ENCODE peak calls at places on chromosomes 13 and 19, in nine cellular contexts. N is stomach, L is K562, W is upper lobe of left lung, F is transverse colon, M is HepG2, A is suprapubic skin, E is H1, X is SK-N-SH. I is an unnamed sample.

GRCh38 chr13:21529102-21529893 is 70.2 kb upstream of the ZDHHC20 start:
- DNase-seq in N (no peak), L (no peak), W (no peak), F (no peak), M (no peak), A (no peak), E (no peak), X (no peak), I (no peak)

GRCh38 chr19:3653865-3654513 is 27.4 kb upstream of the CACTIN start:
- DNase-seq in N (no peak), L (peak), W (no peak), F (no peak), M (no peak), A (no peak), E (no peak), X (no peak), I (no peak)

GRCh38 chr19:12665281-12665573 is 1.3 kb downstream of the MAN2B1 start:
- DNase-seq in N (peak), L (no peak), W (no peak), F (peak), M (no peak), A (no peak), E (no peak), X (no peak), I (no peak)

GRCh38 chr19:53594811-53595509 is 36.8 kb upstream of the DPRX start:
- DNase-seq in N (no peak), L (no peak), W (peak), F (no peak), M (no peak), A (no peak), E (peak), X (no peak), I (no peak)

GRCh38 chr13:76596216-76596615 is 290.0 kb downstream of the KCTD12 start:
- DNase-seq in N (no peak), L (no peak), W (no peak), F (no peak), M (no peak), A (no peak), E (no peak), X (no peak), I (no peak)

GRCh38 chr13:110651726-110652230 is 36.4 kb downstream of the NAXD start:
- DNase-seq in N (no peak), L (no peak), W (no peak), F (no peak), M (no peak), A (peak), E (no peak), X (no peak), I (no peak)

GRCh38 chr19:3687774-3688706 is 12.2 kb downstream of the PIP5K1C start:
- DNase-seq in N (peak), L (no peak), W (peak), F (peak), M (peak), A (no peak), E (no peak), X (no peak), I (no peak)

GRCh38 chr19:39196320-39196719 is 444 bp upstream of the NCCRP1 start:
- DNase-seq in N (no peak), L (no peak), W (no peak), F (no peak), M (no peak), A (no peak), E (no peak), X (no peak), I (no peak)

GRCh38 chr19:3115916-3116602 is 19.8 kb upstream of the GNA15 start:
- DNase-seq in N (no peak), L (no peak), W (peak), F (no peak), M (no peak), A (no peak), E (peak), X (no peak), I (no peak)

GRCh38 chr13:65275838-65276630 is 1954.1 kb downstream of the PCDH9 start:
- DNase-seq in N (no peak), L (no peak), W (no peak), F (no peak), M (no peak), A (no peak), E (no peak), X (no peak), I (no peak)

GRCh38 chr13:38202730-38203129 is 146.9 kb upstream of the UFM1 start:
- DNase-seq in N (no peak), L (no peak), W (no peak), F (no peak), M (no peak), A (no peak), E (no peak), X (no peak), I (no peak)

GRCh38 chr19:32497386-32497785 is 83.6 kb upstream of the PDCD5 start:
- DNase-seq in N (no peak), L (no peak), W (no peak), F (no peak), M (no peak), A (no peak), E (no peak), X (no peak), I (no peak)

GRCh38 chr13:63435668-63436275 is 2020.1 kb upstream of the PCDH20 start:
- DNase-seq in N (no peak), L (no peak), W (no peak), F (no peak), M (no peak), A (no peak), E (no peak), X (no peak), I (no peak)

GRCh38 chr13:19927117-19927734 is 31.3 kb upstream of the ZMYM2 start:
- DNase-seq in N (no peak), L (no peak), W (no peak), F (no peak), M (peak), A (no peak), E (no peak), X (no peak), I (no peak)

GRCh38 chr13:51437550-51438127 is 15.2 kb downstream of the INTS6 start:
- DNase-seq in N (no peak), L (no peak), W (no peak), F (no peak), M (no peak), A (no peak), E (no peak), X (no peak), I (no peak)

GRCh38 chr19:35719402-35720162 is 1.8 kb downstream of the KMT2B start:
- DNase-seq in N (no peak), L (no peak), W (peak), F (no peak), M (peak), A (no peak), E (no peak), X (no peak), I (no peak)

GRCh38 chr13:91347996-91348905 is 764 bp downstream of the MIR17HG start:
- DNase-seq in N (peak), L (peak), W (peak), F (peak), M (no peak), A (no peak), E (no peak), X (no peak), I (peak)

GRCh38 chr13:111153977-111154332 is 38.8 kb downstream of the ARHGEF7 start:
- DNase-seq in N (no peak), L (peak), W (no peak), F (peak), M (peak), A (peak), E (no peak), X (no peak), I (peak)

GRCh38 chr13:39347926-39348901 is 254.8 kb downstream of the LHFPL6 start:
- DNase-seq in N (no peak), L (no peak), W (no peak), F (no peak), M (no peak), A (no peak), E (peak), X (no peak), I (no peak)

GRCh38 chr19:48513289-48514122 is 1.9 kb upstream of the LMTK3 start:
- DNase-seq in N (peak), L (peak), W (peak), F (peak), M (peak), A (no peak), E (no peak), X (peak), I (peak)

GRCh38 chr13:88592105-88592504 is 920.9 kb downstream of the SLITRK5 start:
- DNase-seq in N (no peak), L (no peak), W (no peak), F (no peak), M (no peak), A (no peak), E (no peak), X (no peak), I (peak)

GRCh38 chr19:7681336-7682174 is 922 bp downstream of the TRAPPC5 start:
- DNase-seq in N (peak), L (peak), W (peak), F (peak), M (peak), A (peak), E (peak), X (peak), I (peak)

GRCh38 chr19:3114018-3114726 is 20.0 kb downstream of the GNA11 start:
- DNase-seq in N (no peak), L (no peak), W (peak), F (no peak), M (no peak), A (no peak), E (no peak), X (no peak), I (no peak)

GRCh38 chr13:49020940-49021548 is 45.3 kb downstream of the FNDC3A start:
- DNase-seq in N (no peak), L (no peak), W (no peak), F (no peak), M (no peak), A (no peak), E (peak), X (no peak), I (no peak)

GRCh38 chr13:113411216-113412023 is 41.9 kb downstream of the ADPRHL1 start:
- DNase-seq in N (no peak), L (no peak), W (peak), F (peak), M (peak), A (no peak), E (no peak), X (no peak), I (peak)

GRCh38 chr19:55115446-55116065 is 1.9 kb downstream of the PPP1R12C start:
- DNase-seq in N (no peak), L (peak), W (no peak), F (no peak), M (no peak), A (no peak), E (no peak), X (peak), I (no peak)

GRCh38 chr13:81596224-81596753 is 1255.4 kb upstream of the SPRY2 start:
- DNase-seq in N (no peak), L (no peak), W (no peak), F (no peak), M (no peak), A (no peak), E (no peak), X (no peak), I (no peak)

GRCh38 chr19:6058411-6059201 is 51.7 kb downstream of the RFX2 start:
- DNase-seq in N (no peak), L (no peak), W (no peak), F (peak), M (no peak), A (no peak), E (no peak), X (no peak), I (no peak)

GRCh38 chr19:1566392-1567115 is 1.6 kb downstream of the MEX3D start:
- DNase-seq in N (peak), L (no peak), W (peak), F (peak), M (peak), A (no peak), E (peak), X (peak), I (peak)
- TF ChIP-seq EP300 in N (no peak), L (no peak), W (no peak), F (no peak), M (no peak), A (no peak), E (no peak), X (no peak), I (no peak)

GRCh38 chr19:19540707-19541515 is 2.8 kb downstream of the CILP2 start:
- DNase-seq in N (peak), L (peak), W (peak), F (peak), M (no peak), A (peak), E (peak), X (peak), I (no peak)

GRCh38 chr19:19538077-19538764 is at the start of gene CILP2:
- DNase-seq in N (peak), L (no peak), W (peak), F (peak), M (no peak), A (no peak), E (no peak), X (peak), I (peak)

GRCh38 chr19:19537321-19538048 is 580 bp upstream of the CILP2 start:
- DNase-seq in N (no peak), L (no peak), W (peak), F (no peak), M (no peak), A (no peak), E (no peak), X (no peak), I (no peak)

GRCh38 chr19:19539738-19540703 is 2.0 kb downstream of the CILP2 start:
- DNase-seq in N (peak), L (peak), W (peak), F (peak), M (no peak), A (no peak), E (peak), X (peak), I (peak)

GRCh38 chr19:19538767-19539166 is 702 bp downstream of the CILP2 start:
- DNase-seq in N (no peak), L (no peak), W (no peak), F (no peak), M (no peak), A (no peak), E (no peak), X (no peak), I (peak)
- H3K4me3 ChIP-seq in N (peak), L (no peak), W (no peak), F (no peak), M (no peak), A (peak), E (peak), X (no peak), I (no peak)

GRCh38 chr19:10286803-10287737 is at the start of gene ICAM4:
- DNase-seq in N (peak), L (peak), W (peak), F (peak), M (peak), A (no peak), E (no peak), X (peak), I (no peak)
- TF ChIP-seq POLR2AphosphoS5 in N (no peak), L (peak), W (peak), F (no peak), M (no peak), A (no peak), E (no peak), X (no peak), I (no peak)

GRCh38 chr19:47330466-47330869 is 1.5 kb upstream of the C5AR2 start:
- DNase-seq in N (no peak), L (no peak), W (no peak), F (no peak), M (no peak), A (no peak), E (no peak), X (no peak), I (no peak)
- TF ChIP-seq EP300 in N (no peak), L (no peak), W (no peak), F (no peak), M (no peak), A (no peak), E (no peak), X (no peak), I (peak)

DNA sequence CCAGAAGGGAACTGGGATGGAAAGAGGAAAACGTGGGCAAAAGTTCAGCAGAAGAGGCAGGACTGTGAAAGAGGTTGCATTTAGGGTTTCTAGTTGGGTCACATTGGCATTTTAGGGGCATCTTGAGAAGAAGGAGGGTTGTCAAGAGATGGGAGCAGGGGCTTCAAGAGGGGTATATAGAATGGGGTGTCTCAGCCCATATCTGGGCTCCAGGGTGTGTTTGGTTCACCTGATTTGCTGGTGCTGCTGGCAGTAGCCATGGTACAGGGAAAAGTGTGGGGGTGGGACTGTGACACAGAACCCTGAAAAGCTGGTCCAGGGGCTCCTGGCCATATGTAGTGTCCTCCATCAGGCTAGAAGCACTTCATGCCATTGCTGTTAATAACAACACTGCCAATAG is 22.5 kb downstream of the MAST3 start:
- DNase-seq in N (no peak), L (no peak), W (no peak), F (no peak), M (no peak), A (no peak), E (no peak), X (no peak), I (no peak)
- H3K4me3 ChIP-seq in N (no peak), L (no peak), W (no peak), F (no peak), M (no peak), A (no peak), E (no peak), X (no peak), I (no peak)

I was measured in sigmoid colon.